ENCODE peak calls at places on chromosomes 13 and 19, in seven cellular contexts. T, I, A, L, M, K and N are unnamed samples.

GRCh38 chr19:33047422-33047821 is 17.3 kb downstream of the RHPN2 start:
- DNase-seq in T (no peak), I (peak), A (no peak), L (no peak), M (no peak), K (no peak), N (no peak)

GRCh38 chr19:55353803-55354697 is 469 bp downstream of the COX6B2 start:
- DNase-seq in T (no peak), I (no peak), A (peak), L (no peak), M (no peak), K (peak), N (peak)

GRCh38 chr13:49497272-49497671 is 1.5 kb downstream of the PHF11 start:
- DNase-seq in T (no peak), I (no peak), A (no peak), L (no peak), M (no peak), K (no peak), N (no peak)

GRCh38 chr13:27024062-27024461 is 147.5 kb downstream of the USP12 start:
- DNase-seq in T (no peak), I (no peak), A (no peak), L (no peak), M (no peak), K (no peak), N (no peak)

GRCh38 chr13:36151591-36151990 is 20.4 kb upstream of the DCLK1 start:
- DNase-seq in T (no peak), I (no peak), A (no peak), L (no peak), M (no peak), K (no peak), N (no peak)

GRCh38 chr13:108961542-108962125 is 332.2 kb downstream of the MYO16 start:
- DNase-seq in T (no peak), I (no peak), A (peak), L (peak), M (no peak), K (peak), N (no peak)

GRCh38 chr19:8004723-8005513 is 523 bp downstream of the ELAVL1 start:
- DNase-seq in T (no peak), I (no peak), A (peak), L (peak), M (no peak), K (peak), N (no peak)

GRCh38 chr13:108409735-108410134 is 140.2 kb downstream of the TNFSF13B start:
- DNase-seq in T (no peak), I (no peak), A (no peak), L (no peak), M (no peak), K (no peak), N (no peak)

GRCh38 chr13:79519252-79519651 is 38.3 kb downstream of the NDFIP2 start:
- DNase-seq in T (no peak), I (no peak), A (peak), L (peak), M (no peak), K (peak), N (no peak)

GRCh38 chr19:47518139-47518538 is 3.3 kb upstream of the NAPA start:
- DNase-seq in T (no peak), I (no peak), A (no peak), L (no peak), M (peak), K (no peak), N (peak)

GRCh38 chr19:39416626-39417120 is 4.2 kb downstream of the PLEKHG2 start:
- DNase-seq in T (no peak), I (no peak), A (no peak), L (no peak), M (no peak), K (no peak), N (no peak)

GRCh38 chr13:37270206-37271001 is 164.9 kb upstream of the CSNK1A1L start:
- DNase-seq in T (no peak), I (no peak), A (peak), L (peak), M (no peak), K (no peak), N (no peak)

DNA sequence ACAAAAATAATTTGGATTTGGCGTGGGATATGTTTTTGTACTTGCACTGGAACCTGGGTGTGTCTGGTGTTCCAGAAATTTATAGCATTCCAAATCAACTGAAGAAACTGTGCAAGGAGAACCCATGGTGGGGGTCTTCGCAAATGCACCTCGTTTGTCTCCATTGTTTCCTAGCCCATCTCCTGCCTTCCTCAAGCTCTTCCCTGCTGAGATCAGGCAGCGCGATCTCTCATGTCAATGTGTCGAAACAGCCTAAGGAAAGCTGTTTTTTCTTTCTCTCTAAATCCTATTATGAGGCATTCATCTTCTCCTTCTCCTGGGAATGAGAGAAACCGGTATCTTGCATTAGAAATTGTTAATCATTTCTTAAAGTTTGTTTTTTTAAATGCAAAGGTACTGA is 131.0 kb downstream of the KLF5 start:
- DNase-seq in T (no peak), I (no peak), A (no peak), L (no peak), M (no peak), K (no peak), N (no peak)
- TF ChIP-seq CTCF in T (no peak), I (no peak), A (no peak), L (no peak), M (no peak), K (no peak), N (no peak)

DNA sequence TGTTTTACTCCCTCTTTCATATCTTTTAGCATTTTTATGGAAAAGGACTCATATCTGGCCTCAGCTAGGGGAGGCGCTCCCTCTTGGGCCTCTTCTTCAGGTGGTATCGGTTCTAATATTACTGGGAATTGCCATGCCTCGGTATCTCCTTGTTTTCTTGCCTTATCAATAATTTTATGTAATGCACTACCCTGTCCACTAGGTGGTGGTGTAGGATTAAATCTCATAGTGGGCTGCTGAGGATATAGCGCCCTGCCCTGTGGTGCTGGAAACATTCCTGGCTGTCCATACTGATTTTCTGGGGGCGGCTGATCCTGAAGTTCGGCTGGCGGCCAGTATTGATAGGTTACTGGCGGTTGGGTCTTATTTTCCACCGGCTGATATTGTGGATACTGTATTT is 35.8 kb downstream of the ZNF420 start:
- DNase-seq in T (no peak), I (no peak), A (no peak), L (no peak), M (no peak), K (no peak), N (no peak)
- TF ChIP-seq CTCF in T (no peak), I (peak), A (peak), L (no peak), M (no peak), K (no peak), N (no peak)

GRCh38 chr19:4547303-4548237 is 7.7 kb upstream of the LRG1 start:
- DNase-seq in T (no peak), I (no peak), A (no peak), L (no peak), M (no peak), K (peak), N (no peak)
- TF ChIP-seq CTCF in T (no peak), I (no peak), A (peak), L (peak), M (peak), K (peak), N (no peak)

DNA sequence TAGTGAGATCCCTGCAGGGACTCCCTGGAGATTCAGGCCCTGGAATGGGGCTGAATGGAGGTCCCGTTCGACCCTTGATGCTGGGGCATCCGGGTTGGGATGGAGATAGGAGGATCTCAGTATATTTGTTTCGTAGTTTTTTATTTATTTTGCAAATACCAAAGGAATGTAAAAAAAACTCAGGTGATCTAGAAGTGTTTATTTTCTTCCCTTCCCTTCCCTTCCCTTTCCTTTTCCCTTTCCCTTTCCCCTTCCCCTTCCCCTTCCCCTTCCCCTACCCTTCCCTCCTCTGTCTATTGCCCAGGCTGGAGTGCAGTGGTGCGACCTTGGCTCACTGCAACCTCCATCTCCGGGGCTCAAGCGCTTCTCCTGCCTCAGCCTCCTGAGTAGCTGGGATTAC is 4.5 kb downstream of the GTPBP3 start:
- DNase-seq in T (no peak), I (no peak), A (no peak), L (no peak), M (no peak), K (no peak), N (no peak)
- TF ChIP-seq CTCF in T (no peak), I (no peak), A (no peak), L (no peak), M (no peak), K (no peak), N (no peak)

DNA sequence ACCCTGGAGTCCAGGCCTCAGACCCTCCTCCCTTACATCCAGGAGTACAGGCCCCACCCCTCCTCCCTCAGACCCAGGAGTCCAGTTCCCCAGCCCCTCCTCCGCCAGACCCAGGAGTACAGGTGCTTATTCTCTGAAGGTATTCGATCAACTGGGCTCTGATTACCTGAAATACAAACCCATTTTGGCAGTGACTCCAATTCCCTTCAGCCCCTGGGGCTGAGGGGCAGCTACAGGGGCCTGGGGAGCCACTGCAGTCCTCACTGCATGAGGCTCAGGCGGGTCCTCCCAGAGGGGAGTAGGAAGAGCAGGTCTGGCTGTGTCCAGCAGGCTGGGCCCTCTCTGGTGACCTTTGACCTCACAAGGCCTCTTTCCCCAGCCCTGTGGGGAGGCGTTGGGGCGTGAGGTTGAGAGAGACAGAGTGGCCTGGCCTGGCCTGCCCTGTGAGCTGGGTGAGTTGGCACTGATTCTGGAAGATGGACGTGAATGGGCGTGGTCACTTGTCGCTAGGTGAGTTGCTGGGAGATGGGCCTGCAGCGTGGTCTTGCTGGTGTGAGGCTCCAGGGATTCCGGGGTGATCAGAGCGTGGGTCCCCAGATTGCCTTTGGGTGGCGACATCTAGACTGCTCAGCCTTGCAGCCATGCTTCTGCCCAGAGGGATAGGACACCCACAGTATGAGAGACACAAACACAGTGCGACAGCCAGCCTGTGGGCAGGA is 3.1 kb downstream of the BCAT2 start:
- DNase-seq in T (no peak), I (no peak), A (no peak), L (no peak), M (no peak), K (no peak), N (no peak)
- TF ChIP-seq CTCF in T (no peak), I (no peak), A (no peak), L (no peak), M (no peak), K (no peak), N (no peak)

DNA sequence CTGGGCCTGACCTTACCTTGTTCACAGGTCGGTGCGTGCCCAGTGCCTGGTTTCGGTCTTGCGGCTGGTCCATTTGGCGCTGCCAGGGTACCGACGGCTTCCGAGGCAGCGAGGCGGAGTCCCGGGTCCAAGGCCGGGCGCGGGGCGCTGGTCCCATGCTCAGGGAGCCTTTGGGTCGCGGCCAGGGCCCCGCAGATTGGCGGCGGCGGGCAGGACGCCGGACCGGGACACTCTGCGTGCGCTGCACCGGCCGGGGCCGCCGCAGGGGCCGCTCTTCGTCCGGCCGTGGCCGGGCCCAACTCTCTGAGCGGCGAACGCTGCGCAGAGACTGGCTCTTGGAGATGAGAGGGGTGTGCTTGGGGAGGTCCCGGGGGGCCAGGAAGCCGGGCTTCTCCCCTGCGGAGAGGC is 3.3 kb upstream of the WIZ start:
- DNase-seq in T (no peak), I (no peak), A (no peak), L (no peak), M (no peak), K (no peak), N (no peak)
- TF ChIP-seq CTCF in T (no peak), I (no peak), A (no peak), L (peak), M (peak), K (peak), N (no peak)

GRCh38 chr19:46017095-46017429 is 5.8 kb downstream of the PGLYRP1 start:
- DNase-seq in T (no peak), I (no peak), A (no peak), L (no peak), M (no peak), K (no peak), N (no peak)
- TF ChIP-seq CTCF in T (no peak), I (peak), A (no peak), L (no peak), M (no peak), K (no peak), N (no peak)

DNA sequence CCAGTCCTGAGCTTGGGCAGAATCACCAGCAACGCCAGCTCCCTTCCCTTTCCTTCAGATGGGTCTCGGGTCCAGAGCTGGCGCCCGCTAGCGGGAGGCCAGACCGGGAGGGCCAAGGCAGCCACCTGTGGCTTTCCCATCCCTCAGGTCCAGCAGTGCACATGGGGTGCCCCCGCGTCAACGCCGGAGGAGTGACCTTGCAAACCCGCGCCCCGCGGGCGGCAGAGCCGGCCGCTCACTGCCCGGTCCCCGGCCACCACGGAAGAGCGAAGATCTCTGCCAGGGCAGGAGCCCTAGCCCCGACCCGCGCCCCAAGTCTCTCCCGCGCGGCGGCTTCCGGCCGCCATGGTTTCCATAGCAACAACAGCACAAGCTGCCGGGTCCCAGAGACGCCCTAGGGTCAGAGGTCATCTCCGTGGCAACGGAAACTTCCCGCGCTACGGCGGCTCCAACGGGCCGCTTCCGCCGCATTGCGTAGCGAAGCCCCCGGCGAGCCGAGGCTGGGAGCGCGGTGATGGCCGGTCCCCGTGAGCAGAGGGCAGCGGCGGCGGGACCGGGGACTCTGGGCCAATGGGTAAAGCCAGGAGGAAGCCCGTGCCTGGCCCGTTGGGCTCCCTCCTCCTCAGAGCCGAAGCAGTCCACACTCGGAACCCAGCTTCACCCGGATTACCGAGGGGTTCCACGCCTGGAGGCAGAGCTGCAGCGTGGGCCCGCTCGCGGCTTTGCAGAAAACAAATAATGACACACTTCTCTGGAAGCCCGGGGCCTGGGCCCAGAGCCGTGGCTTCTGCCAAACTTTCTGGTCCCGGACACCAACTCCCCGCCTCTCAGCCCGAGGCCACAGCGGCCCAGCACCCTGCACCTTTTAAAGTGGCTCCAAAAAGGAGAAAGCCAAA is 7.4 kb downstream of the FGF14 start:
- DNase-seq in T (peak), I (peak), A (peak), L (peak), M (peak), K (peak), N (peak)
- TF ChIP-seq CTCF in T (no peak), I (no peak), A (no peak), L (peak), M (no peak), K (no peak), N (no peak)

DNA sequence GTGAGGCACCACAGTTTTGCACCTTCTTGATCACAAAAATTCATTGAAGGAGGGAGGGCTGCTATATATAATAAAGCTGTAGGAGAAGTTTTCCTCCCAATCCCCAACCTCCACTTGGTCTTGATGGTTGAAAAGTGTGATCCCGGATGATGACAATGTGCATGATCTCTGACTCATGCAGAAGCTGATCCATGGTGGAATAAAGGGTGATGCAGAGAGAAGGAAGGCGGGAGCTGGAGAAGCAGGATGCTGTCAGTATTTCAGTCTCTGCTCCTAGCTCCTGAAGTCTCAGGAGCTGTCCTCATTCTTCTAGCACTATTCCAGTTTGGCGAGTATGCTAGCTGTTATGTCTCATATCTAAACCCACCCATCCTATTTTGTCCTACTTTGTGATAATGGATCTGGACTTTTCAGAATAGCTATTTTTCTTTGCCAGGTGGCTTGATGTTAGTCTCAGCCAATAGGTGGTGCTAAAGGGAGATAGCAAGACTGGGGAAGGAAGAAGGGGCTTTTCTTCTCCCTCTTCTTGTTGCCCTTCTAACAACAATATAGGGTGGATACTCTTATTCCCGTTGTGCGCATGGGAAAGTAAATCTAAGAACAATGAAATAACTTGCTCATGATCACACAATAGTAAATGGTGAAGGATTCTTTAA is 65.6 kb upstream of the HTR2A start:
- DNase-seq in T (no peak), I (no peak), A (peak), L (peak), M (no peak), K (peak), N (no peak)
- TF ChIP-seq CTCF in T (no peak), I (peak), A (peak), L (peak), M (no peak), K (peak), N (no peak)